ENCODE peak calls at places on chromosomes 2 and 18, in six cellular contexts. N, W, B, J, S and R are unnamed samples.

GRCh38 chr2:64469261-64469660 is 15.3 kb downstream of the LGALSL start:
- DNase-seq in N (no peak), W (no peak), B (no peak), J (no peak), S (no peak), R (no peak)

GRCh38 chr2:128776461-128776971 is 457.8 kb upstream of the HS6ST1 start:
- DNase-seq in N (no peak), W (no peak), B (peak; percentile 15), J (no peak), S (no peak), R (peak; percentile 6)

GRCh38 chr2:227052879-227053278 is 111.1 kb downstream of the COL4A4 start:
- DNase-seq in N (no peak), W (no peak), B (no peak), J (no peak), S (no peak), R (no peak)

GRCh38 chr2:94956797-94957391 is 68.6 kb upstream of the MAL start:
- DNase-seq in N (peak; percentile 52), W (peak; percentile 32), B (peak; percentile 34), J (peak; percentile 22), S (peak; percentile 36), R (no peak)

GRCh38 chr18:79809482-79810192 is 11.9 kb downstream of the KCNG2 start:
- DNase-seq in N (no peak), W (no peak), B (no peak), J (no peak), S (no peak), R (no peak)

GRCh38 chr2:218270721-218271486 is 585 bp downstream of the PNKD start:
- DNase-seq in N (no peak), W (no peak), B (no peak), J (no peak), S (no peak), R (no peak)

GRCh38 chr2:600542-601386 is 76.4 kb downstream of the TMEM18 start:
- DNase-seq in N (no peak), W (no peak), B (no peak), J (no peak), S (no peak), R (no peak)

GRCh38 chr2:230601510-230601909 is 111.1 kb upstream of the CAB39 start:
- DNase-seq in N (no peak), W (no peak), B (no peak), J (no peak), S (no peak), R (no peak)

GRCh38 chr2:115160523-115161521 is 718.4 kb downstream of the DPP10 start:
- DNase-seq in N (no peak), W (no peak), B (peak; percentile 73), J (no peak), S (no peak), R (peak; percentile 38)

GRCh38 chr2:171999604-172000469 is at the start of gene METAP1D:
- DNase-seq in N (peak; percentile 86), W (peak; percentile 95), B (peak; percentile 93), J (peak; percentile 78), S (peak; percentile 95), R (peak; percentile 92)

GRCh38 chr2:225668606-225669266 is 269.2 kb downstream of the NYAP2 start:
- DNase-seq in N (peak; percentile 54), W (no peak), B (peak; percentile 22), J (peak; percentile 15), S (peak; percentile 56), R (peak; percentile 17)

GRCh38 chr2:206856474-206856873 is 82.8 kb upstream of the CPO start:
- DNase-seq in N (no peak), W (no peak), B (no peak), J (no peak), S (no peak), R (no peak)

GRCh38 chr2:128797533-128797932 is 478.9 kb upstream of the HS6ST1 start:
- DNase-seq in N (no peak), W (no peak), B (no peak), J (no peak), S (no peak), R (no peak)

GRCh38 chr2:30222636-30223360 is 8.5 kb upstream of the LBH start:
- DNase-seq in N (no peak), W (no peak), B (no peak), J (no peak), S (no peak), R (no peak)